ENCODE peak calls at places on chromosomes 7 and 10, in ten cellular contexts. B, H, V, O, A, P, E, D, G and M are unnamed samples.

GRCh38 chr10:85429126-85429525 is 937.5 kb downstream of the GRID1 start:
- DNase-seq in B (no peak), H (no peak), V (no peak), O (no peak), A (no peak), P (no peak), E (no peak), D (no peak), G (no peak), M (no peak)

GRCh38 chr7:5143106-5143505 is 46.9 kb upstream of the WIPI2 start:
- DNase-seq in B (no peak), H (peak), V (no peak), O (peak), A (no peak), P (no peak), E (no peak), D (peak), G (no peak), M (peak)

GRCh38 chr7:20312562-20312961 is 18.1 kb upstream of the ITGB8 start:
- DNase-seq in B (no peak), H (no peak), V (no peak), O (no peak), A (no peak), P (no peak), E (no peak), D (no peak), G (no peak), M (no peak)

GRCh38 chr10:2122431-2123124 is 385.3 kb upstream of the ADARB2 start:
- DNase-seq in B (no peak), H (no peak), V (no peak), O (no peak), A (no peak), P (no peak), E (no peak), D (no peak), G (no peak), M (no peak)

GRCh38 chr7:50826371-50827172 is 43.9 kb upstream of the GRB10 start:
- DNase-seq in B (no peak), H (no peak), V (peak), O (no peak), A (no peak), P (peak), E (no peak), D (peak), G (no peak), M (no peak)

GRCh38 chr10:23358357-23358756 is 13.8 kb upstream of the C10orf67 start:
- DNase-seq in B (no peak), H (no peak), V (peak), O (no peak), A (no peak), P (no peak), E (no peak), D (no peak), G (no peak), M (no peak)

GRCh38 chr10:11685787-11686218 is 56.4 kb upstream of the ECHDC3 start:
- DNase-seq in B (peak), H (peak), V (peak), O (peak), A (no peak), P (no peak), E (peak), D (peak), G (no peak), M (peak)

GRCh38 chr10:9579110-9579705 is 1438.5 kb upstream of the CELF2 start:
- DNase-seq in B (no peak), H (no peak), V (peak), O (no peak), A (no peak), P (no peak), E (no peak), D (no peak), G (no peak), M (no peak)

GRCh38 chr10:91115618-91116390 is 104.7 kb upstream of the PCGF5 start:
- DNase-seq in B (no peak), H (no peak), V (no peak), O (no peak), A (no peak), P (no peak), E (no peak), D (no peak), G (no peak), M (no peak)

GRCh38 chr10:93437000-93437945 is 44.9 kb downstream of the MYOF start:
- DNase-seq in B (no peak), H (no peak), V (peak), O (no peak), A (no peak), P (peak), E (peak), D (no peak), G (no peak), M (no peak)

GRCh38 chr10:119705434-119705831 is 20.4 kb upstream of the INPP5F start:
- DNase-seq in B (no peak), H (no peak), V (no peak), O (no peak), A (no peak), P (no peak), E (no peak), D (peak), G (no peak), M (no peak)

GRCh38 chr7:107069457-107069856 is 25.0 kb downstream of the PRKAR2B start:
- DNase-seq in B (no peak), H (no peak), V (no peak), O (no peak), A (no peak), P (no peak), E (no peak), D (no peak), G (no peak), M (no peak)

GRCh38 chr7:47738563-47739166 is 156.8 kb upstream of the TNS3 start:
- DNase-seq in B (no peak), H (no peak), V (no peak), O (no peak), A (no peak), P (no peak), E (no peak), D (no peak), G (no peak), M (no peak)

GRCh38 chr10:80805343-80806020 is 267.8 kb downstream of the SH2D4B start:
- DNase-seq in B (no peak), H (no peak), V (no peak), O (no peak), A (no peak), P (no peak), E (no peak), D (no peak), G (no peak), M (no peak)

GRCh38 chr7:36820527-36821170 is 96.4 kb upstream of the AOAH start:
- DNase-seq in B (no peak), H (no peak), V (peak), O (no peak), A (no peak), P (peak), E (no peak), D (no peak), G (no peak), M (no peak)

GRCh38 chr10:50992356-50992866 is 81.9 kb upstream of the PRKG1 start:
- DNase-seq in B (no peak), H (no peak), V (no peak), O (no peak), A (no peak), P (no peak), E (no peak), D (no peak), G (no peak), M (no peak)

GRCh38 chr10:130359711-130360110 is 223.5 kb downstream of the GLRX3 start:
- DNase-seq in B (no peak), H (no peak), V (no peak), O (no peak), A (no peak), P (no peak), E (no peak), D (no peak), G (no peak), M (no peak)

GRCh38 chr10:129031233-129032150 is 435.5 kb upstream of the MGMT start:
- DNase-seq in B (peak), H (peak), V (no peak), O (peak), A (peak), P (peak), E (peak), D (peak), G (peak), M (no peak)

GRCh38 chr7:82602066-82602465 is 158.5 kb upstream of the CACNA2D1 start:
- DNase-seq in B (no peak), H (no peak), V (no peak), O (no peak), A (no peak), P (no peak), E (no peak), D (no peak), G (no peak), M (no peak)

GRCh38 chr10:118330295-118331076 is 11.6 kb downstream of the FAM204A start:
- DNase-seq in B (no peak), H (no peak), V (no peak), O (no peak), A (no peak), P (no peak), E (no peak), D (no peak), G (no peak), M (no peak)

GRCh38 chr7:111752022-111752582 is 189.8 kb upstream of the IMMP2L start:
- DNase-seq in B (peak), H (peak), V (peak), O (peak), A (peak), P (peak), E (peak), D (peak), G (peak), M (peak)

GRCh38 chr10:119761106-119761505 is 35.3 kb downstream of the INPP5F start:
- DNase-seq in B (no peak), H (no peak), V (peak), O (no peak), A (no peak), P (peak), E (no peak), D (no peak), G (no peak), M (no peak)

GRCh38 chr7:77655836-77656455 is 40.3 kb upstream of the RSBN1L start:
- DNase-seq in B (no peak), H (no peak), V (no peak), O (no peak), A (no peak), P (no peak), E (no peak), D (no peak), G (no peak), M (no peak)

GRCh38 chr7:96436880-96437279 is 115.0 kb upstream of the SLC25A13 start:
- DNase-seq in B (no peak), H (no peak), V (no peak), O (no peak), A (no peak), P (no peak), E (no peak), D (no peak), G (no peak), M (no peak)

GRCh38 chr10:114359041-114359952 is 45.0 kb downstream of the AFAP1L2 start:
- DNase-seq in B (no peak), H (no peak), V (no peak), O (no peak), A (no peak), P (no peak), E (no peak), D (no peak), G (no peak), M (no peak)

GRCh38 chr7:126689037-126689436 is 563.7 kb downstream of the GRM8 start:
- DNase-seq in B (no peak), H (no peak), V (peak), O (no peak), A (no peak), P (no peak), E (no peak), D (no peak), G (no peak), M (no peak)

GRCh38 chr10:15515207-15515606 is 144.1 kb upstream of the FAM171A1 start:
- DNase-seq in B (no peak), H (no peak), V (no peak), O (no peak), A (peak), P (peak), E (peak), D (no peak), G (no peak), M (no peak)

GRCh38 chr7:158064631-158065030 is 523.0 kb downstream of the PTPRN2 start:
- DNase-seq in B (no peak), H (no peak), V (no peak), O (no peak), A (no peak), P (no peak), E (no peak), D (no peak), G (no peak), M (no peak)

GRCh38 chr10:12432402-12433189 is 83.2 kb downstream of the CAMK1D start:
- DNase-seq in B (no peak), H (no peak), V (no peak), O (no peak), A (no peak), P (no peak), E (no peak), D (no peak), G (no peak), M (no peak)

GRCh38 chr7:65250697-65251395 is 122.8 kb upstream of the ZNF92 start:
- DNase-seq in B (no peak), H (no peak), V (no peak), O (no peak), A (no peak), P (no peak), E (no peak), D (no peak), G (no peak), M (no peak)

GRCh38 chr10:6164271-6165095 is 38.2 kb upstream of the PFKFB3 start:
- DNase-seq in B (no peak), H (no peak), V (no peak), O (no peak), A (no peak), P (no peak), E (no peak), D (no peak), G (no peak), M (no peak)